ENCODE peak calls at places on chromosomes 5 and 9, in nine cellular contexts. T is GM18507, C is activated T-cell treated with anti-CD3 and anti-CD28 coated beads for 1 hour, R is small intestine, F is tibial nerve, I is iris pigment epithelial cell, H is astrocyte of the spinal cord, Z is kidney glomerular epithelial cell, O is AG08395. X is an unnamed sample.

GRCh38 chr5:151283120-151283825 is 20.3 kb downstream of the SLC36A3 start:
- DNase-seq in T (no peak), C (no peak), R (no peak), F (no peak), I (no peak), H (no peak), Z (no peak), O (no peak), X (no peak)

GRCh38 chr9:128216781-128217553 is 13.8 kb downstream of the DNM1 start:
- DNase-seq in T (no peak), C (no peak), R (no peak), F (no peak), I (no peak), H (no peak), Z (peak; percentile 1), O (no peak), X (no peak)

GRCh38 chr9:129972816-129973215 is 70.2 kb downstream of the FNBP1 start:
- DNase-seq in T (no peak), C (no peak), R (no peak), F (no peak), I (no peak), H (no peak), Z (no peak), O (no peak), X (no peak)

GRCh38 chr5:39340486-39340885 is 23.8 kb downstream of the C9 start:
- DNase-seq in T (no peak), C (no peak), R (no peak), F (no peak), I (no peak), H (no peak), Z (no peak), O (no peak), X (no peak)

GRCh38 chr5:7866194-7866593 is 2.6 kb downstream of the FASTKD3 start:
- DNase-seq in T (no peak), C (no peak), R (no peak), F (no peak), I (no peak), H (no peak), Z (no peak), O (no peak), X (no peak)

GRCh38 chr5:93092349-93093105 is 488.5 kb downstream of the NR2F1-AS1 start:
- DNase-seq in T (no peak), C (no peak), R (no peak), F (no peak), I (peak; percentile 60), H (peak; percentile 76), Z (no peak), O (peak; percentile 50), X (no peak)

GRCh38 chr5:131610198-131611063 is 24.6 kb downstream of the RAPGEF6 start:
- DNase-seq in T (no peak), C (no peak), R (peak; percentile 15), F (no peak), I (peak; percentile 94), H (peak; percentile 82), Z (peak; percentile 80), O (peak; percentile 34), X (no peak)

GRCh38 chr9:19650292-19650691 is 138.5 kb downstream of the SLC24A2 start:
- DNase-seq in T (no peak), C (no peak), R (no peak), F (no peak), I (no peak), H (no peak), Z (no peak), O (no peak), X (no peak)

GRCh38 chr5:138743506-138743905 is 9.7 kb upstream of the CTNNA1 start:
- DNase-seq in T (no peak), C (no peak), R (no peak), F (no peak), I (no peak), H (no peak), Z (no peak), O (no peak), X (no peak)

GRCh38 chr9:35842020-35842745 is 13.2 kb downstream of the TMEM8B start:
- DNase-seq in T (no peak), C (no peak), R (no peak), F (no peak), I (no peak), H (no peak), Z (no peak), O (no peak), X (no peak)

X was measured in tibial artery.